ENCODE peak calls at places on chromosomes 11 and 22, in ten cellular contexts. N is fibroblast of pulmonary artery, D is NB4, G is cardiac muscle cell, W is endothelial cell, E is brain microvascular endothelial cell, F is lower lobe of right lung, V is lower leg skin, K is fibroblast of mammary gland, X is right lobe of liver. J is an unnamed sample.
A peak's percentile ranks its signal among the peaks of the same experiment; 100 is the strongest.

GRCh38 chr11:68839953-68840641 is 1.6 kb downstream of the CPT1A start:
- DNase-seq in K (peak; percentile 28), E (no peak), W (no peak), F (no peak), V (no peak), D (peak; percentile 84), G (peak; percentile 39), N (peak; percentile 34), X (no peak), J (no peak)

GRCh38 chr11:95283653-95284052 is 52.7 kb upstream of the SESN3 start:
- DNase-seq in F (no peak), G (no peak), X (no peak), V (no peak), N (peak; percentile 43), W (no peak), D (peak; percentile 26), K (peak; percentile 81), E (no peak), J (no peak)

GRCh38 chr11:47378011-47378835 is at the start of gene SPI1:
- DNase-seq in D (peak; percentile 97), E (no peak), X (peak; percentile 81), W (no peak), G (peak; percentile 49), V (peak; percentile 67), F (peak; percentile 91), N (no peak), K (no peak), J (no peak)

GRCh38 chr11:67615455-67616430 is 9.0 kb downstream of the NDUFV1 start:
- DNase-seq in K (peak; percentile 17), V (peak; percentile 14), D (peak; percentile 70), F (peak; percentile 65), E (no peak), W (peak; percentile 77), X (peak; percentile 73), G (peak; percentile 65), N (peak; percentile 24), J (peak; percentile 72)

GRCh38 chr11:57330029-57330428 is 5.3 kb upstream of the TNKS1BP1 start:
- DNase-seq in D (no peak), F (no peak), K (no peak), G (no peak), W (no peak), N (no peak), E (no peak), X (no peak), V (no peak), J (no peak)

GRCh38 chr11:113114452-113115027 is 153.3 kb downstream of the NCAM1 start:
- DNase-seq in K (peak; percentile 27), W (peak; percentile 61), E (peak; percentile 31), G (peak; percentile 76), N (peak; percentile 68), X (peak; percentile 65), D (peak; percentile 74), F (no peak), V (no peak), J (peak; percentile 46)

GRCh38 chr11:113504071-113504470 is 28.9 kb upstream of the DRD2 start:
- DNase-seq in X (no peak), G (no peak), D (no peak), V (no peak), N (no peak), K (no peak), W (no peak), E (no peak), F (no peak), J (no peak)

GRCh38 chr11:33930317-33931021 is 38.6 kb upstream of the LMO2 start:
- DNase-seq in K (peak; percentile 71), V (peak; percentile 45), F (no peak), X (no peak), G (peak; percentile 50), D (peak; percentile 98), W (no peak), N (peak; percentile 88), E (no peak), J (no peak)

GRCh38 chr22:39914584-39914983 is 13.7 kb downstream of the GRAP2 start:
- DNase-seq in N (no peak), V (no peak), K (no peak), W (no peak), X (no peak), E (no peak), D (no peak), G (no peak), F (no peak), J (no peak)

GRCh38 chr11:104151404-104152204 is 12.3 kb downstream of the PDGFD start:
- DNase-seq in V (no peak), K (peak; percentile 39), W (no peak), X (no peak), E (no peak), N (peak; percentile 48), F (no peak), G (no peak), D (peak; percentile 12), J (no peak)

GRCh38 chr11:19276859-19277808 is 36.4 kb upstream of the E2F8 start:
- DNase-seq in G (no peak), F (no peak), K (peak; percentile 27), D (peak; percentile 73), V (peak; percentile 49), W (no peak), X (peak; percentile 79), N (peak; percentile 9), E (peak; percentile 6), J (peak; percentile 41)

GRCh38 chr22:41070665-41071331 is 21.6 kb upstream of the EP300 start:
- DNase-seq in G (no peak), N (no peak), K (no peak), F (peak; percentile 76), W (no peak), E (no peak), X (peak; percentile 10), V (no peak), D (no peak), J (no peak)

GRCh38 chr11:8082391-8083087 is 1.5 kb downstream of the TUB start:
- DNase-seq in V (no peak), E (no peak), F (no peak), N (no peak), D (no peak), X (no peak), W (no peak), K (peak; percentile 31), G (peak; percentile 64), J (no peak)
- TF ChIP-seq CTCF in V (no peak), E (no peak), F (no peak), N (no peak), D (no peak), X (no peak), W (no peak), K (no peak), G (no peak), J (no peak)

GRCh38 chr11:70270877-70271634 is 566 bp downstream of the PPFIA1 start:
- DNase-seq in V (no peak), F (peak; percentile 73), E (peak; percentile 27), G (peak; percentile 73), N (peak; percentile 73), X (peak; percentile 69), W (peak; percentile 60), D (peak; percentile 58), K (peak; percentile 61), J (peak; percentile 60)
- TF ChIP-seq CTCF in V (no peak), F (peak; percentile 12), E (no peak), G (no peak), N (no peak), X (peak; percentile 31), W (no peak), D (no peak), K (no peak), J (no peak)

GRCh38 chr11:44760917-44761545 is 34.3 kb downstream of the TSPAN18 start:
- DNase-seq in X (no peak), N (peak; percentile 92), F (no peak), K (peak; percentile 88), V (no peak), W (no peak), D (no peak), E (peak; percentile 92), G (peak; percentile 40), J (peak; percentile 43)

GRCh38 chr11:44758996-44759395 is 32.2 kb downstream of the TSPAN18 start:
- DNase-seq in N (no peak), X (no peak), E (no peak), V (no peak), K (no peak), G (no peak), D (no peak), W (no peak), F (no peak), J (no peak)

GRCh38 chr11:44760477-44760872 is 33.7 kb downstream of the TSPAN18 start:
- DNase-seq in F (no peak), X (no peak), G (no peak), K (no peak), W (no peak), E (no peak), N (no peak), D (no peak), V (no peak), J (no peak)

GRCh38 chr11:44761546-44761961 is 34.8 kb downstream of the TSPAN18 start:
- DNase-seq in V (no peak), X (no peak), W (no peak), E (no peak), N (no peak), F (peak; percentile 32), D (no peak), K (no peak), G (peak; percentile 29), J (no peak)

DNA sequence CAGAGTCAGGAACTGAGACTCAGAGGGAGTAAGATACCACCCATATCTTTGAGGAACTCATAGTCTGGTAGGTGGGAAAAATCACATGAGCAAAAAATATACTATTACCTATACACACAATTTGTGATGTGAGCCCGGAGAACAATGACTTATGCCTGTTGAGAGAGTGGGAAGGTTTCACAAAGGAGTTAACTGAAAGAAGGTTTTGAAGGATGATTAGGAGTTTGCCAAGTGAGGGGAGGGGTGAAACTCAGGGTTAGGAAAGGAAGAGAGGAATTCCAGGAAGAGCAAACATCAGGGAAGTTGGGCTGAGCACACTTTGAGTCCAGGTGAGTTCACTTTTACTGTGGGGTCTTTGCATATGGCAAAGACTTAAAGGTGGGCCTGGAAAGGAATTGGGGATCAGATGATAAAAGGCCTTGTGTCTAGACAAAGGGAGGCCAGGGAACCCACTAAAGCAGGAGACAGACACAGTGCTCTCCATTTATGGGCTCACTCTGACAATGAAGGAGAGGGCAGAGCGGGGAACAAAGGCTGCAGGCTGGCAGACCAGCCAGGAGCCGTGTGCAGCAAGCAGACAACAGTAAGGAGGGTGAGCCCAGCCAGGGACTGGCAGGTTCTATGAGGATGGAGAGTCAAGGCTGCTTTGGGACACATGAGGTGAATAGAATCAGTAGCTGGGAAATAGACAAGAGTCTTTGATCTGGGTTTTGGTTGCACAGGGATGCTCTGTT is 33.1 kb downstream of the TSPAN18 start:
- DNase-seq in D (no peak), E (no peak), F (no peak), W (no peak), N (no peak), G (no peak), K (no peak), V (no peak), X (no peak), J (no peak)
- TF ChIP-seq CTCF in D (no peak), E (no peak), F (no peak), W (no peak), N (no peak), G (no peak), K (no peak), V (no peak), X (no peak), J (no peak)

DNA sequence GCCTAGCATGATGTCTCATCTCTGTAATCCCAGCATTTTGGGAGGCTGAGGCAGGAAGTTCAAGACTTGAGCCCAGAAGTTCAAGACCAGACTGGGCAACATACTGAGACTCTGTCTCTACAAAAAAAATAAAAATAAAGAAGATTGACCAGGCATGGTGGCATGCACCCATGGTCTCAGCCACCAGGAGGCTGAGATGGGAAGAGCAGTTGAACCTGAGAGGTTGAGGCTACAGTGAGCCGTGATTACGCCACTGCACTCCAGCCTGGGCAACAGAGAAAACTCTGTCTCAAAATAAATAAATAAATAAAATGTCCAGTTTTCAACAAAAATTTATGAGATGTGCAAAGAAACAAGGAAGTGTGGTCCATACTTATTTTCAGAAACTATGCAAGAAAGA is 28.3 kb downstream of the EFCAB6 start:
- DNase-seq in D (no peak), W (no peak), E (no peak), K (no peak), G (no peak), X (no peak), V (no peak), F (no peak), N (peak; percentile 6), J (no peak)
- TF ChIP-seq CTCF in D (no peak), W (peak; percentile 28), E (peak; percentile 44), K (peak; percentile 17), G (peak; percentile 14), X (no peak), V (no peak), F (no peak), N (peak; percentile 11), J (no peak)